ENCODE peak calls at places on chromosomes 16 and 17, in six cellular contexts. One of them, this sample, is unnamed.
A peak's percentile ranks its signal among the peaks of the same experiment; 100 is the strongest.

GRCh38 chr16:48024042-48024441 is 131.8 kb downstream of the ABCC12 start:
- DNase-seq in prostate gland: no peak
- DNase-seq in sigmoid colon: no peak
- DNase-seq in esophagus muscularis mucosa: no peak
- DNase-seq in transverse colon: no peak
- DNase-seq in A549: no peak
- DNase-seq in this sample: no peak

GRCh38 chr17:82020874-82021727 is 1.6 kb downstream of the CENPX start:
- DNase-seq in A549: peak; percentile 89
- DNase-seq in esophagus muscularis mucosa: no peak
- DNase-seq in prostate gland: peak; percentile 72
- DNase-seq in sigmoid colon: peak; percentile 89
- DNase-seq in transverse colon: peak; percentile 80
- DNase-seq in this sample: peak; percentile 89

GRCh38 chr17:50046667-50047066 is 9.2 kb upstream of the ITGA3 start:
- DNase-seq in A549: no peak
- DNase-seq in prostate gland: no peak
- DNase-seq in sigmoid colon: no peak
- DNase-seq in transverse colon: no peak
- DNase-seq in esophagus muscularis mucosa: no peak
- DNase-seq in this sample: no peak

GRCh38 chr17:19579867-19580565 is 46.4 kb downstream of the SLC47A1 start:
- DNase-seq in sigmoid colon: no peak
- DNase-seq in A549: no peak
- DNase-seq in transverse colon: no peak
- DNase-seq in prostate gland: no peak
- DNase-seq in esophagus muscularis mucosa: no peak
- DNase-seq in this sample: peak; percentile 65

GRCh38 chr17:10772425-10773380 is 31.2 kb downstream of the TMEM238L start:
- DNase-seq in esophagus muscularis mucosa: no peak
- DNase-seq in prostate gland: peak; percentile 29
- DNase-seq in transverse colon: peak; percentile 87
- DNase-seq in A549: no peak
- DNase-seq in sigmoid colon: peak; percentile 27
- DNase-seq in this sample: no peak

GRCh38 chr16:50731130-50731988 is 10.5 kb upstream of the CYLD start:
- DNase-seq in prostate gland: no peak
- DNase-seq in esophagus muscularis mucosa: no peak
- DNase-seq in A549: no peak
- DNase-seq in transverse colon: no peak
- DNase-seq in sigmoid colon: no peak
- DNase-seq in this sample: no peak

GRCh38 chr16:2497116-2497630 is 16.6 kb upstream of the ATP6V0C start:
- DNase-seq in esophagus muscularis mucosa: no peak
- DNase-seq in prostate gland: no peak
- DNase-seq in sigmoid colon: no peak
- DNase-seq in transverse colon: no peak
- DNase-seq in A549: no peak
- DNase-seq in this sample: peak; percentile 81

GRCh38 chr17:50699410-50699809 is 8.3 kb downstream of the ANKRD40 start:
- DNase-seq in transverse colon: no peak
- DNase-seq in esophagus muscularis mucosa: no peak
- DNase-seq in prostate gland: no peak
- DNase-seq in A549: no peak
- DNase-seq in sigmoid colon: no peak
- DNase-seq in this sample: peak; percentile 3

GRCh38 chr16:11356573-11357331 is 11.5 kb downstream of the RMI2 start:
- DNase-seq in transverse colon: peak; percentile 81
- DNase-seq in prostate gland: no peak
- DNase-seq in sigmoid colon: peak; percentile 82
- DNase-seq in A549: peak; percentile 74
- DNase-seq in esophagus muscularis mucosa: no peak
- DNase-seq in this sample: peak; percentile 56
- H3K27ac ChIP-seq in transverse colon: no peak overlapping the region
- H3K27ac ChIP-seq in prostate gland: no peak overlapping the region
- H3K27ac ChIP-seq in sigmoid colon: no peak overlapping the region
- H3K27ac ChIP-seq in A549: peak overlapping the region; percentile 58
- H3K27ac ChIP-seq in esophagus muscularis mucosa: no peak overlapping the region
- H3K27ac ChIP-seq in this sample: no peak overlapping the region

GRCh38 chr17:74402070-74402469 is 29.8 kb upstream of the GPRC5C start:
- DNase-seq in A549: no peak
- DNase-seq in sigmoid colon: no peak
- DNase-seq in prostate gland: no peak
- DNase-seq in transverse colon: no peak
- DNase-seq in esophagus muscularis mucosa: no peak
- DNase-seq in this sample: no peak
- TF ChIP-seq POLR2A in A549: no peak
- TF ChIP-seq POLR2A in sigmoid colon: no peak
- TF ChIP-seq POLR2A in prostate gland: no peak
- TF ChIP-seq POLR2A in transverse colon: no peak
- TF ChIP-seq POLR2A in esophagus muscularis mucosa: no peak
- TF ChIP-seq POLR2A in this sample: no peak

GRCh38 chr17:17714261-17714866 is 33.1 kb downstream of the RAI1 start:
- DNase-seq in sigmoid colon: no peak
- DNase-seq in esophagus muscularis mucosa: no peak
- DNase-seq in transverse colon: no peak
- DNase-seq in A549: no peak
- DNase-seq in prostate gland: no peak
- DNase-seq in this sample: no peak
- H3K27ac ChIP-seq in sigmoid colon: peak overlapping the region; percentile 88
- H3K27ac ChIP-seq in esophagus muscularis mucosa: peak overlapping the region; percentile 85
- H3K27ac ChIP-seq in transverse colon: peak overlapping the region; percentile 80
- H3K27ac ChIP-seq in A549: peak overlapping the region; percentile 95
- H3K27ac ChIP-seq in prostate gland: peak overlapping the region; percentile 87
- H3K27ac ChIP-seq in this sample: peak overlapping the region; percentile 73

DNA sequence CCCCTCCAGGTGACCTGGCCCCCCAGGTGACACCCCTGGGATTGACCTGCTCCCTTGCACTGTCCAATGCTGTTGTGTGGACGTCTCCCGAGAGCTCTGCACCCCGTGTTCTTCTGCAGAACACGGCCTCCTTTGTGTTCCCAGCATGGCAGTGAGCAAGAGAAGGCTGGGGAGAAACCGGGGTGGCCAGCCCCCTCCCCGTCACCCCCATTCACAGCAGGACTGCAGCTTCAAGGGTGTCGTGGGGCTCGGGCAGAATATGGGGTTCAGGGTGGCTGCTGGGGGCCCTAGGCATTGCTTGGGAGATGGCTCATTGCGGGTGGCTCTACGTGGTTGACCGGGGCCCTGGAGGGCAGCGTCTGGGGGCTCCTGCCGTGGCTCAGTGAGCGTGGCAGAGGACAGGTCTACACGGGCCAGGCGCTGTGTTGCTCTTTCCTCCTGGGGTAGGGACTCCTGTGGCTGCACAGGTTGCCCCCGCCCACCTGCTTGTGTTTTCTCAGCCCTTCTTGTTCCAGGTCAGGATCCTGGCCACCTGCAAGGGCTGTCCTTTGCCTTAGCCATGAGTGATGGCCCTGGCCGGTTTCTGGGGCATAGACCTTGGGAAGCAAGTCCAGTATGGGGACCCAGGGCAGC is 12.5 kb downstream of the GSE1 start:
- DNase-seq in A549: no peak
- DNase-seq in transverse colon: no peak
- DNase-seq in sigmoid colon: no peak
- DNase-seq in esophagus muscularis mucosa: no peak
- DNase-seq in prostate gland: no peak
- DNase-seq in this sample: no peak
- TF ChIP-seq POLR2A in A549: no peak
- TF ChIP-seq POLR2A in transverse colon: no peak
- TF ChIP-seq POLR2A in sigmoid colon: no peak
- TF ChIP-seq POLR2A in esophagus muscularis mucosa: no peak
- TF ChIP-seq POLR2A in prostate gland: no peak
- TF ChIP-seq POLR2A in this sample: no peak

DNA sequence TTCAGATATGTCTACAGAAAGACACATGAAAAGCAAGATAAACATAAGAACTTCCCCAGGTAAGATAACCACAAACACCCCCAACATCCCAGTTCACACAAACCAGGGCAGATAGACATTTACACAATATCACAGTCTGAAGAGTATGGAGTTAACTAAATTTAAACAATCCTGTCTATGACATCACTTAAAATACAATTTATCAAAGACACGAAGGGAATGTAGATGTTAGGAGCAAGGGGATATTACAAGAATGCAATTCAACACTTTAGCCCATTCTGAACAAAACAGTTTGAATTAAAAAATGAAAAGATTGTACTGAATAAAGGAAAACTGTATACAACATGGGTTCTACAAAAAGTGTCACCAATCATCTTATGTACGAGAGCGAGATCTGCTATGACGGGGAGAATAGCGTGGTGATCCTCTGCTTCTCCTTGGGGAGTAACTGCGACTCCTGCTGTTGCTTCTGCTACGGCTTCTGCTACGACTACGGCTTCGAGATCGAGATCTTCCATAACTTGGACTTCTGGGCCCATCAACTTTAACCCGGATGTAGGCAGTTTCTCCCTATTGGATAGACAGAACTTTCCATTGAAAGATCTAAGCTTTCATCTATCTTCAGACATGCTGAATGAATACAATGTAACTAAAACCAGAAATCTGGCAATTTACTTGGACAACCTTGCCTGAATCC is 1.9 kb downstream of the SRSF1 start:
- DNase-seq in prostate gland: no peak
- DNase-seq in sigmoid colon: no peak
- DNase-seq in A549: no peak
- DNase-seq in esophagus muscularis mucosa: no peak
- DNase-seq in transverse colon: no peak
- DNase-seq in this sample: no peak
- H3K27ac ChIP-seq in prostate gland: peak overlapping the region; percentile 99
- H3K27ac ChIP-seq in sigmoid colon: peak overlapping the region; percentile 97
- H3K27ac ChIP-seq in A549: peak overlapping the region; percentile 97
- H3K27ac ChIP-seq in esophagus muscularis mucosa: peak overlapping the region; percentile 98
- H3K27ac ChIP-seq in transverse colon: peak overlapping the region; percentile 97
- H3K27ac ChIP-seq in this sample: no peak overlapping the region

GRCh38 chr16:79411357-79411756 is 189.2 kb downstream of the MAF start:
- DNase-seq in transverse colon: no peak
- DNase-seq in A549: no peak
- DNase-seq in prostate gland: no peak
- DNase-seq in sigmoid colon: no peak
- DNase-seq in esophagus muscularis mucosa: no peak
- DNase-seq in this sample: no peak
- TF ChIP-seq POLR2A in transverse colon: no peak
- TF ChIP-seq POLR2A in A549: no peak
- TF ChIP-seq POLR2A in prostate gland: no peak
- TF ChIP-seq POLR2A in sigmoid colon: no peak
- TF ChIP-seq POLR2A in esophagus muscularis mucosa: no peak
- TF ChIP-seq POLR2A in this sample: no peak

This sample was measured in adrenal gland.